ENCODE peak calls at places on chromosomes 12 and 14, in ten cellular contexts. Q is K562, N is AG09319, O is Peyer's patch, G is uterus, I is fibroblast of mammary gland, S is cardiac muscle cell, A is pancreas, T is tibial artery, F is glutamatergic neuron. Z is an unnamed sample.

GRCh38 chr12:122473543-122474323 is 27.0 kb downstream of the ZCCHC8 start:
- DNase-seq in F (no peak), Q (peak), O (no peak), I (peak), S (peak), G (peak), N (no peak), T (no peak), A (no peak), Z (no peak)

GRCh38 chr12:30585877-30586276 is 109.8 kb downstream of the IPO8 start:
- DNase-seq in G (no peak), O (no peak), F (no peak), A (no peak), T (no peak), N (no peak), I (no peak), Q (no peak), S (no peak), Z (no peak)

GRCh38 chr14:32307881-32308582 is 21.1 kb upstream of the AKAP6 start:
- DNase-seq in G (no peak), O (peak), Q (no peak), T (no peak), F (no peak), I (no peak), A (no peak), S (no peak), N (no peak), Z (no peak)

GRCh38 chr14:89549381-89550102 is 132.5 kb upstream of the FOXN3 start:
- DNase-seq in I (no peak), O (no peak), G (no peak), T (no peak), F (no peak), A (no peak), N (no peak), S (no peak), Q (no peak), Z (peak)

GRCh38 chr14:59868021-59868420 is 2.6 kb downstream of the RTN1 start:
- DNase-seq in T (no peak), F (no peak), G (no peak), O (no peak), S (no peak), Q (no peak), A (no peak), N (no peak), I (no peak), Z (no peak)

GRCh38 chr12:52650520-52651081 is 1.4 kb downstream of the KRT2 start:
- DNase-seq in I (peak), O (no peak), F (no peak), N (no peak), Q (no peak), G (peak), T (no peak), A (no peak), S (no peak), Z (no peak)

GRCh38 chr14:97456958-97457357 is 659.8 kb downstream of the VRK1 start:
- DNase-seq in G (no peak), I (no peak), N (no peak), O (no peak), A (no peak), S (no peak), T (no peak), F (no peak), Q (no peak), Z (no peak)

GRCh38 chr12:88298761-88299242 is 156.7 kb downstream of the TMTC3 start:
- DNase-seq in G (no peak), A (no peak), S (peak), O (no peak), T (no peak), I (peak), F (no peak), N (no peak), Q (peak), Z (no peak)

GRCh38 chr14:90140298-90140955 is 78.6 kb downstream of the KCNK13 start:
- DNase-seq in Q (no peak), O (no peak), G (no peak), S (no peak), F (no peak), I (peak), T (no peak), A (no peak), N (no peak), Z (no peak)

GRCh38 chr14:81931828-81932227 is 398.2 kb upstream of the SEL1L start:
- DNase-seq in F (no peak), O (no peak), A (no peak), N (no peak), T (no peak), Q (no peak), S (no peak), I (no peak), G (no peak), Z (no peak)

GRCh38 chr12:92718483-92718985 is 15.7 kb downstream of the PLEKHG7 start:
- DNase-seq in I (peak), N (no peak), O (no peak), A (no peak), Q (no peak), F (no peak), T (no peak), G (no peak), S (peak), Z (no peak)
- TF ChIP-seq CTCF in I (no peak), N (no peak), O (no peak), A (no peak), Q (no peak), F (no peak), T (no peak), G (no peak), S (no peak), Z (no peak)

DNA sequence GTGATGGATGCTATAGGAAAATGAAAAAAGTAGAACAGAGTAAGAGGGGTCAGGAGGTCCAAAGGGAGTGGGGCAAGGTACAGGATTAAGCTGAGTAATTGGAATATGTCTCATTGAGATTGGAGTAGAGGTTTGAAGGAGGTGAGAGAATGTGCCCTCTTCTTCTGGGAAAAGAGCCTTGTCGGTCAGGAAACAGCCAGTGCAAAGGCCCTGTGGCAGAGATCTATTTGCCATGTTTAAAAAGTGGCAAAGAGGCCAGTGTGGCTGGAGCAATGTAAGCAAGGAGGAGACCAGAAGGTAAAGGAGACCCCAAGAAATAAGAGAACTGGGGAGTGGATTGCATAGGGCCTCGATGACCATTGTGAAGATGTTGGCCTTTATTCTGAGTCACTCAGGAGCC is 706.5 kb downstream of the MED13L start:
- DNase-seq in O (no peak), T (no peak), A (no peak), G (no peak), N (no peak), S (no peak), Q (no peak), F (no peak), I (no peak), Z (no peak)
- TF ChIP-seq CTCF in O (no peak), T (no peak), A (no peak), G (no peak), N (no peak), S (no peak), Q (no peak), F (no peak), I (no peak), Z (no peak)

GRCh38 chr14:104870368-104871144 is 5.5 kb downstream of the CEP170B start:
- DNase-seq in N (no peak), Q (peak), S (no peak), G (no peak), F (peak), I (no peak), T (no peak), A (peak), O (no peak), Z (no peak)

GRCh38 chr14:104871656-104872468 is 6.8 kb downstream of the CEP170B start:
- DNase-seq in Q (no peak), A (peak), O (no peak), S (no peak), N (no peak), G (no peak), T (no peak), F (peak), I (no peak), Z (no peak)

GRCh38 chr14:104869669-104870367 is 4.8 kb downstream of the CEP170B start:
- DNase-seq in G (no peak), F (no peak), O (no peak), I (no peak), S (no peak), Q (no peak), A (no peak), T (no peak), N (no peak), Z (no peak)

GRCh38 chr14:104872469-104873341 is 7.6 kb downstream of the CEP170B start:
- DNase-seq in Q (no peak), G (no peak), F (peak), N (no peak), T (no peak), A (peak), O (no peak), S (peak), I (peak), Z (no peak)

GRCh38 chr14:104871145-104871655 is 6.1 kb downstream of the CEP170B start:
- DNase-seq in T (no peak), S (no peak), O (no peak), Q (no peak), A (peak), G (no peak), I (no peak), F (peak), N (no peak), Z (no peak)
- TF ChIP-seq CTCF in T (no peak), S (no peak), O (no peak), Q (no peak), A (no peak), G (no peak), I (no peak), F (no peak), N (peak), Z (no peak)

GRCh38 chr12:94832105-94832504 is 171.4 kb downstream of the NDUFA12 start:
- DNase-seq in I (no peak), G (no peak), A (no peak), Q (no peak), N (no peak), T (no peak), O (no peak), S (no peak), F (no peak), Z (no peak)
- TF ChIP-seq CTCF in I (no peak), G (no peak), A (no peak), Q (no peak), N (no peak), T (no peak), O (no peak), S (no peak), F (no peak), Z (no peak)

GRCh38 chr14:37623971-37624370 is 28.5 kb downstream of the TTC6 start:
- DNase-seq in A (no peak), S (no peak), G (no peak), I (no peak), O (no peak), N (no peak), Q (no peak), T (no peak), F (no peak), Z (no peak)

GRCh38 chr14:37625597-37626595 is 30.5 kb downstream of the TTC6 start:
- DNase-seq in Q (no peak), O (no peak), T (no peak), G (no peak), F (no peak), I (no peak), A (no peak), N (no peak), S (no peak), Z (no peak)

GRCh38 chr14:37623552-37623951 is 28.1 kb downstream of the TTC6 start:
- DNase-seq in O (no peak), G (no peak), F (no peak), T (no peak), A (no peak), S (peak), I (peak), N (peak), Q (no peak), Z (no peak)

GRCh38 chr14:37620856-37621255 is 25.4 kb downstream of the TTC6 start:
- DNase-seq in O (no peak), Q (no peak), F (no peak), S (no peak), G (no peak), T (no peak), I (no peak), N (no peak), A (no peak), Z (no peak)

GRCh38 chr14:37622231-37622923 is 26.9 kb downstream of the TTC6 start:
- DNase-seq in G (no peak), Q (no peak), O (no peak), I (peak), T (no peak), N (no peak), S (peak), F (peak), A (no peak), Z (peak)
- TF ChIP-seq CTCF in G (no peak), Q (no peak), O (no peak), I (no peak), T (no peak), N (no peak), S (peak), F (no peak), A (no peak), Z (peak)

GRCh38 chr14:48686650-48687049 is 899.5 kb downstream of the RPS29 start:
- DNase-seq in O (no peak), A (no peak), S (no peak), I (no peak), N (no peak), T (no peak), G (no peak), Q (no peak), F (no peak), Z (no peak)

GRCh38 chr14:48693793-48694192 is 892.4 kb downstream of the RPS29 start:
- DNase-seq in G (no peak), I (no peak), N (no peak), Q (no peak), A (no peak), T (no peak), F (no peak), S (no peak), O (no peak), Z (no peak)

DNA sequence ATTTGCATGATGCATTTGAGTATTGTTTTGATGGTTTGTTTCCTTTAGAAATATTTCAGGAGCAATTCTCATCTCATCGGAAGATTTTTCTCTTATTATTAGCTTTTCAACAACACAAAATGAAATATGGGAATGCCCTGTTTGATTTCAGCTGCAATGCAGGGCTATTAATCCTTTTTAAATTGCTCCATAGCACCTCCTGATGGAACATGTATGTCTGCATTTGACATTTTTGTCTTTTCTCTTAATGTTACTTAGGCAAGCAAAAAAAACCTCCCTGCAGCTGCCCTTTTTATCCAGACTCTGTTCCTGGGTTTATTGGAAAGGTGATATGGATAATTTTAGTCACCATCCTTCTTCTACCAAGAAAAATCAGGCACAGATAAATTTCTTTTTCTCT is 895.8 kb downstream of the RPS29 start:
- DNase-seq in I (no peak), Q (no peak), F (no peak), T (no peak), A (no peak), S (no peak), O (no peak), G (no peak), N (no peak), Z (no peak)
- TF ChIP-seq CTCF in I (no peak), Q (no peak), F (peak), T (no peak), A (no peak), S (no peak), O (no peak), G (no peak), N (no peak), Z (peak)

Z was measured in neural crest cell.